ENCODE peak calls at places on chromosomes 4 and X, in nine cellular contexts. One of them, this sample, is unnamed.

GRCh38 chrX:119942831-119943184 is 743 bp downstream of the NKAP start:
- DNase-seq in HCT116: no peak
- DNase-seq in lower leg skin: no peak
- DNase-seq in CD8-positive, alpha-beta T cell: no peak
- DNase-seq in AG10803: no peak
- DNase-seq in bronchial epithelial cell: peak
- DNase-seq in AG09309: no peak
- DNase-seq in hepatocyte: peak
- DNase-seq in tibial nerve: no peak
- DNase-seq in this sample: no peak

GRCh38 chr4:87896020-87896621 is 63.4 kb downstream of the MEPE start:
- DNase-seq in HCT116: peak
- DNase-seq in lower leg skin: no peak
- DNase-seq in CD8-positive, alpha-beta T cell: no peak
- DNase-seq in AG10803: peak
- DNase-seq in bronchial epithelial cell: peak
- DNase-seq in AG09309: peak
- DNase-seq in hepatocyte: no peak
- DNase-seq in tibial nerve: peak
- DNase-seq in this sample: peak

GRCh38 chrX:55488559-55489314 is 911 bp downstream of the USP51 start:
- DNase-seq in HCT116: no peak
- DNase-seq in lower leg skin: peak
- DNase-seq in CD8-positive, alpha-beta T cell: peak
- DNase-seq in AG10803: peak
- DNase-seq in bronchial epithelial cell: peak
- DNase-seq in AG09309: no peak
- DNase-seq in hepatocyte: peak
- DNase-seq in tibial nerve: peak
- DNase-seq in this sample: peak

GRCh38 chrX:129875669-129876068 is 30.3 kb upstream of the UTP14A start:
- DNase-seq in HCT116: no peak
- DNase-seq in lower leg skin: no peak
- DNase-seq in CD8-positive, alpha-beta T cell: no peak
- DNase-seq in AG10803: peak
- DNase-seq in bronchial epithelial cell: peak
- DNase-seq in AG09309: peak
- DNase-seq in hepatocyte: no peak
- DNase-seq in tibial nerve: no peak
- DNase-seq in this sample: peak

GRCh38 chrX:110180928-110181310 is 137.0 kb downstream of the AMMECR1 start:
- DNase-seq in HCT116: peak
- DNase-seq in lower leg skin: no peak
- DNase-seq in CD8-positive, alpha-beta T cell: no peak
- DNase-seq in AG10803: peak
- DNase-seq in bronchial epithelial cell: peak
- DNase-seq in AG09309: peak
- DNase-seq in hepatocyte: no peak
- DNase-seq in tibial nerve: no peak
- DNase-seq in this sample: peak

GRCh38 chr4:100428051-100428450 is 89.8 kb downstream of the EMCN start:
- DNase-seq in HCT116: peak
- DNase-seq in lower leg skin: no peak
- DNase-seq in CD8-positive, alpha-beta T cell: no peak
- DNase-seq in AG10803: peak
- DNase-seq in bronchial epithelial cell: peak
- DNase-seq in AG09309: peak
- DNase-seq in hepatocyte: peak
- DNase-seq in tibial nerve: no peak
- DNase-seq in this sample: peak

GRCh38 chr4:55722132-55722531 is 86.0 kb upstream of the NMU start:
- DNase-seq in HCT116: no peak
- DNase-seq in lower leg skin: no peak
- DNase-seq in CD8-positive, alpha-beta T cell: no peak
- DNase-seq in AG10803: no peak
- DNase-seq in bronchial epithelial cell: no peak
- DNase-seq in AG09309: no peak
- DNase-seq in hepatocyte: no peak
- DNase-seq in tibial nerve: no peak
- DNase-seq in this sample: no peak

GRCh38 chrX:6778547-6779231 is 243.8 kb upstream of the VCX3A start:
- DNase-seq in HCT116: no peak
- DNase-seq in lower leg skin: no peak
- DNase-seq in CD8-positive, alpha-beta T cell: no peak
- DNase-seq in AG10803: no peak
- DNase-seq in bronchial epithelial cell: no peak
- DNase-seq in AG09309: no peak
- DNase-seq in hepatocyte: no peak
- DNase-seq in tibial nerve: no peak
- DNase-seq in this sample: no peak

GRCh38 chr4:6230502-6230785 is 30.1 kb upstream of the JAKMIP1 start:
- DNase-seq in HCT116: no peak
- DNase-seq in lower leg skin: no peak
- DNase-seq in CD8-positive, alpha-beta T cell: no peak
- DNase-seq in AG10803: no peak
- DNase-seq in bronchial epithelial cell: no peak
- DNase-seq in AG09309: no peak
- DNase-seq in hepatocyte: no peak
- DNase-seq in tibial nerve: no peak
- DNase-seq in this sample: no peak

GRCh38 chrX:72258174-72258573 is 18.9 kb downstream of the RPS4X start:
- DNase-seq in HCT116: no peak
- DNase-seq in lower leg skin: no peak
- DNase-seq in CD8-positive, alpha-beta T cell: no peak
- DNase-seq in AG10803: peak
- DNase-seq in bronchial epithelial cell: no peak
- DNase-seq in AG09309: peak
- DNase-seq in hepatocyte: peak
- DNase-seq in tibial nerve: no peak
- DNase-seq in this sample: peak

GRCh38 chr4:21522296-21522695 is 426.3 kb downstream of the KCNIP4 start:
- DNase-seq in HCT116: no peak
- DNase-seq in lower leg skin: no peak
- DNase-seq in CD8-positive, alpha-beta T cell: no peak
- DNase-seq in AG10803: no peak
- DNase-seq in bronchial epithelial cell: peak
- DNase-seq in AG09309: no peak
- DNase-seq in hepatocyte: no peak
- DNase-seq in tibial nerve: no peak
- DNase-seq in this sample: no peak

GRCh38 chr4:108337923-108338322 is 169.2 kb upstream of the LEF1 start:
- DNase-seq in HCT116: no peak
- DNase-seq in lower leg skin: no peak
- DNase-seq in CD8-positive, alpha-beta T cell: no peak
- DNase-seq in AG10803: peak
- DNase-seq in bronchial epithelial cell: no peak
- DNase-seq in AG09309: no peak
- DNase-seq in hepatocyte: peak
- DNase-seq in tibial nerve: no peak
- DNase-seq in this sample: peak

GRCh38 chr4:84814100-84814750 is 152.3 kb downstream of the WDFY3 start:
- DNase-seq in HCT116: peak
- DNase-seq in lower leg skin: no peak
- DNase-seq in CD8-positive, alpha-beta T cell: no peak
- DNase-seq in AG10803: peak
- DNase-seq in bronchial epithelial cell: peak
- DNase-seq in AG09309: peak
- DNase-seq in hepatocyte: peak
- DNase-seq in tibial nerve: no peak
- DNase-seq in this sample: peak

GRCh38 chrX:140918398-140919043 is 83.9 kb upstream of the SPANXB1 start:
- DNase-seq in HCT116: peak
- DNase-seq in lower leg skin: no peak
- DNase-seq in CD8-positive, alpha-beta T cell: no peak
- DNase-seq in AG10803: peak
- DNase-seq in bronchial epithelial cell: peak
- DNase-seq in AG09309: peak
- DNase-seq in hepatocyte: peak
- DNase-seq in tibial nerve: no peak
- DNase-seq in this sample: peak

GRCh38 chrX:44480591-44480990 is 62.1 kb downstream of the FUNDC1 start:
- DNase-seq in HCT116: no peak
- DNase-seq in lower leg skin: no peak
- DNase-seq in CD8-positive, alpha-beta T cell: no peak
- DNase-seq in AG10803: no peak
- DNase-seq in bronchial epithelial cell: no peak
- DNase-seq in AG09309: no peak
- DNase-seq in hepatocyte: no peak
- DNase-seq in tibial nerve: no peak
- DNase-seq in this sample: no peak

GRCh38 chr4:120007171-120007894 is 59.3 kb downstream of the MAD2L1 start:
- DNase-seq in HCT116: no peak
- DNase-seq in lower leg skin: no peak
- DNase-seq in CD8-positive, alpha-beta T cell: no peak
- DNase-seq in AG10803: peak
- DNase-seq in bronchial epithelial cell: peak
- DNase-seq in AG09309: peak
- DNase-seq in hepatocyte: peak
- DNase-seq in tibial nerve: no peak
- DNase-seq in this sample: peak

GRCh38 chrX:78595901-78596502 is 63.1 kb downstream of the RTL3 start:
- DNase-seq in HCT116: no peak
- DNase-seq in lower leg skin: no peak
- DNase-seq in CD8-positive, alpha-beta T cell: no peak
- DNase-seq in AG10803: peak
- DNase-seq in bronchial epithelial cell: no peak
- DNase-seq in AG09309: no peak
- DNase-seq in hepatocyte: no peak
- DNase-seq in tibial nerve: peak
- DNase-seq in this sample: peak

GRCh38 chrX:80181079-80181478 is 166.5 kb downstream of the TBX22 start:
- DNase-seq in HCT116: no peak
- DNase-seq in lower leg skin: no peak
- DNase-seq in CD8-positive, alpha-beta T cell: no peak
- DNase-seq in AG10803: no peak
- DNase-seq in bronchial epithelial cell: no peak
- DNase-seq in AG09309: no peak
- DNase-seq in hepatocyte: no peak
- DNase-seq in tibial nerve: no peak
- DNase-seq in this sample: no peak
- TF ChIP-seq CTCF in HCT116: no peak
- TF ChIP-seq CTCF in lower leg skin: no peak
- TF ChIP-seq CTCF in CD8-positive, alpha-beta T cell: no peak
- TF ChIP-seq CTCF in AG10803: no peak
- TF ChIP-seq CTCF in bronchial epithelial cell: no peak
- TF ChIP-seq CTCF in AG09309: no peak
- TF ChIP-seq CTCF in hepatocyte: no peak
- TF ChIP-seq CTCF in tibial nerve: peak
- TF ChIP-seq CTCF in this sample: peak

DNA sequence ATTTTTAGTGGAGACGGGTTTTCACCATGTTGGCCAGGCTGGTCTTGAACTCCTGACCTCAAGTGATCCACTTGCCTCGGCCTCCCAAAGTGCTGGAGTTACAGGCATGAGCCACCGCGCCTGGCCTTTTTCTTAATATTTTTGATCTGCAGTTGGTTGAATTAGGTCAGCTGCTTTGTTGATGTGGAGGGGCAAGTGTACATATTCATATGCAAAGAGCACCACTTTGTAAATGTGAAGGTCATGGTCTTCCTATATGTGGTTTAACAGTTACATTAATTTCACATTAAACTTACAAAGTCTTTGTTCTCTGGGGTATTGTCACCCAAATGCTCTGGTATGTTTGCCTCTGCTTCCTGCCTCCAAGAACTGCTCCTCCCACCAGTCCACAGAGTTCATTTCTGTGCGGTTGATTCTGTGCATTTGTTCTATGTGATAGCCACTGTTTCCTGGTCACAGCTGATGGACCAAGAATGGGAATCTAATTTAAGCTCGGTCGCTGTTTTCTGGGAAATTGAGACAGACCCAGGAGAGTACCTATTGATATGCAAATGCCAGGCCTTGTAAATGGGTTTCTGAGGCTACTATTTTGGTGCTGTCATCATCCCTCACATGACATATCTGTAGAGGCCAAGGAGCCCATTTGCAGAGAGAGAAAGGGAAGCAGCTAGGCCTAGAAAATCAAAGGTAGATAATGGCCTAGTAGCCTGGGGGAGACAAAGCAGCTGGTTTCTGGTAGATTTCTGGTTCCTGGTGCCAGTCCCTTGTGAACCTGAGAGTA is 27.0 kb upstream of the HPSE start:
- DNase-seq in HCT116: no peak
- DNase-seq in lower leg skin: no peak
- DNase-seq in CD8-positive, alpha-beta T cell: no peak
- DNase-seq in AG10803: no peak
- DNase-seq in bronchial epithelial cell: no peak
- DNase-seq in AG09309: no peak
- DNase-seq in hepatocyte: no peak
- DNase-seq in tibial nerve: no peak
- DNase-seq in this sample: no peak
- TF ChIP-seq CTCF in HCT116: no peak
- TF ChIP-seq CTCF in lower leg skin: no peak
- TF ChIP-seq CTCF in CD8-positive, alpha-beta T cell: no peak
- TF ChIP-seq CTCF in AG10803: no peak
- TF ChIP-seq CTCF in bronchial epithelial cell: no peak
- TF ChIP-seq CTCF in AG09309: no peak
- TF ChIP-seq CTCF in hepatocyte: no peak
- TF ChIP-seq CTCF in tibial nerve: no peak
- TF ChIP-seq CTCF in this sample: no peak

DNA sequence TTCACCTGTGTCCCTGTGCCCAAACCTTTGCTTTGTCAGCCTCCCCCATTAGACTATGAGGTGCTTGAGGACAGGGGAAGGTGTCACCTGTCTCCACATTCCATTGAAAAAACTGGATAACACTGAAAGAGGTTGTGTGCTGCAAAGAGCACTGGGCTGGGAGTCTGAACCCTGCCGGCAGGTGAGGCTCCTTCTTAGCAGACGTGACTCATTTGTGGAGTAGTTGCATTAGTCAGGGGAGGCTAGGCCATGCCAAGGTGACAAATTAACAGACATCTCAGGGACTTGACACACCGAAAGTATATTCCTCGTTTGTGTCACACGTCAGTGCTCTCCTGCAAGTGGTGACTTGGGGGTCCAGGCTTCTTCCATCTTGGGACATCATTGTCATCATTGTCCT is 95.9 kb upstream of the STX18 start:
- DNase-seq in HCT116: peak
- DNase-seq in lower leg skin: no peak
- DNase-seq in CD8-positive, alpha-beta T cell: no peak
- DNase-seq in AG10803: no peak
- DNase-seq in bronchial epithelial cell: peak
- DNase-seq in AG09309: no peak
- DNase-seq in hepatocyte: no peak
- DNase-seq in tibial nerve: no peak
- DNase-seq in this sample: no peak
- TF ChIP-seq CTCF in HCT116: no peak
- TF ChIP-seq CTCF in lower leg skin: no peak
- TF ChIP-seq CTCF in CD8-positive, alpha-beta T cell: no peak
- TF ChIP-seq CTCF in AG10803: no peak
- TF ChIP-seq CTCF in bronchial epithelial cell: no peak
- TF ChIP-seq CTCF in AG09309: no peak
- TF ChIP-seq CTCF in hepatocyte: no peak
- TF ChIP-seq CTCF in tibial nerve: no peak
- TF ChIP-seq CTCF in this sample: no peak

DNA sequence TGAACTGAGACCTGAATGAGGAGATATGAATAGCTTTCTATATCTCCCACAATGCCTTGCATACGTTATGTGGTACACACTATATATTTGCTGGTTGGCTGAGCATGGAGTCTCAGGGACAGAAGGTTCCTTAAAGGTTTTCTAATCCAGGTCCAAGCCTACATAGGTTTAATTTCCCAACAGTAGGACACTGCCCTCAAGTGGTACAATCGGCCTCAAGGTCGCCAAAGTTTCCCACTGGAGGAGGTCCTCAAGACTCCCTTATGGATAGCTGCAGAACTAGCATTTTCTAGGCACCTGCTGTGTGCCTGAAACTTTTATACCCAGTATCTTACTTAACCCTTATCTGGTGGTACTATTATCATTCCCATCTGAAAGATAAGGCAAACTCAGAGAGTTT is 21.0 kb upstream of the EFNB1 start:
- DNase-seq in HCT116: peak
- DNase-seq in lower leg skin: no peak
- DNase-seq in CD8-positive, alpha-beta T cell: no peak
- DNase-seq in AG10803: peak
- DNase-seq in bronchial epithelial cell: peak
- DNase-seq in AG09309: no peak
- DNase-seq in hepatocyte: peak
- DNase-seq in tibial nerve: peak
- DNase-seq in this sample: peak
- TF ChIP-seq CTCF in HCT116: peak
- TF ChIP-seq CTCF in lower leg skin: no peak
- TF ChIP-seq CTCF in CD8-positive, alpha-beta T cell: no peak
- TF ChIP-seq CTCF in AG10803: peak
- TF ChIP-seq CTCF in bronchial epithelial cell: peak
- TF ChIP-seq CTCF in AG09309: peak
- TF ChIP-seq CTCF in hepatocyte: peak
- TF ChIP-seq CTCF in tibial nerve: peak
- TF ChIP-seq CTCF in this sample: peak